ENCODE peak calls at places on chromosomes 12 and 14, in four cellular contexts. J is HT-29; A is activated CD4-positive, alpha-beta T cell treated with anti-CD3 and anti-CD28 coated beads, Interleukin-2, amount 50 U/mL, for 24 hours; K is CD4-positive, alpha-beta T cell. S is an unnamed sample.

GRCh38 chr14:94773017-94773681 is 3.2 kb upstream of the GSC start:
- DNase-seq in A (no peak), J (no peak), K (no peak), S (no peak)

GRCh38 chr12:111401167-111401605 is 4.5 kb upstream of the SH2B3 start:
- DNase-seq in J (no peak), A (no peak), K (no peak), S (no peak)

GRCh38 chr12:53103860-53104305 is 597 bp downstream of the SOAT2 start:
- DNase-seq in K (no peak), J (no peak), A (no peak), S (no peak)

GRCh38 chr12:132527883-132528264 is 37.9 kb downstream of the FBRSL1 start:
- DNase-seq in J (no peak), A (no peak), K (no peak), S (no peak)

GRCh38 chr12:53044052-53044581 is 5.7 kb upstream of the TNS2 start:
- DNase-seq in A (no peak), J (peak; percentile 73), K (no peak), S (no peak)

GRCh38 chr14:29339491-29339890 is 572.9 kb downstream of the FOXG1 start:
- DNase-seq in A (no peak), K (no peak), J (no peak), S (peak; percentile 2)

GRCh38 chr12:116924558-116925453 is 14.1 kb downstream of the FBXW8 start:
- DNase-seq in K (peak; percentile 50), J (peak; percentile 52), A (no peak), S (peak; percentile 76)

GRCh38 chr14:99654235-99655000 is 9.5 kb downstream of the HHIPL1 start:
- DNase-seq in A (no peak), J (peak; percentile 38), K (no peak), S (peak; percentile 91)

GRCh38 chr14:41925409-41925808 is 318.7 kb downstream of the LRFN5 start:
- DNase-seq in J (peak; percentile 23), K (no peak), A (no peak), S (peak; percentile 59)

GRCh38 chr12:78746001-78746400 is 118.6 kb upstream of the SYT1 start:
- DNase-seq in K (no peak), A (no peak), J (no peak), S (no peak)

GRCh38 chr14:98412431-98412830 is 859.6 kb downstream of the BCL11B start:
- DNase-seq in J (no peak), K (no peak), A (no peak), S (no peak)

GRCh38 chr12:130526813-130527212 is 189.1 kb downstream of the PIWIL1 start:
- DNase-seq in A (no peak), J (peak; percentile 25), K (no peak), S (no peak)

GRCh38 chr12:52561880-52562449 is 9.0 kb upstream of the KRT71 start:
- DNase-seq in A (no peak), J (peak; percentile 53), K (no peak), S (no peak)

GRCh38 chr12:99111600-99111999 is 466.5 kb downstream of the APAF1 start:
- DNase-seq in K (no peak), A (no peak), J (no peak), S (no peak)

GRCh38 chr12:19575307-19576243 is 136.3 kb downstream of the AEBP2 start:
- DNase-seq in J (peak; percentile 40), A (no peak), K (no peak), S (peak; percentile 75)

GRCh38 chr12:121933522-121934317 is 15.3 kb downstream of the CFAP251 start:
- DNase-seq in A (no peak), K (no peak), J (peak; percentile 24), S (no peak)

GRCh38 chr12:59500915-59501314 is 94.9 kb upstream of the SLC16A7 start:
- DNase-seq in A (no peak), J (peak; percentile 60), K (no peak), S (no peak)

GRCh38 chr12:31324116-31324844 is 1.7 kb downstream of the SINHCAF start:
- DNase-seq in K (peak; percentile 79), A (peak; percentile 57), J (peak; percentile 83), S (peak; percentile 66)

GRCh38 chr14:100333867-100334266 is 10.7 kb downstream of the SLC25A47 start:
- DNase-seq in K (no peak), A (no peak), J (no peak), S (no peak)

GRCh38 chr12:79690606-79691298 is at the start of gene PAWR:
- DNase-seq in A (peak; percentile 4), K (no peak), J (peak; percentile 90), S (peak; percentile 63)

GRCh38 chr14:48937796-48938195 is 648.4 kb downstream of the RPS29 start:
- DNase-seq in A (no peak), K (no peak), J (no peak), S (no peak)

GRCh38 chr12:6206327-6206726 is 6.1 kb downstream of the CD9 start:
- DNase-seq in A (no peak), J (no peak), K (no peak), S (no peak)

GRCh38 chr12:64666054-64666914 is 56.0 kb downstream of the RASSF3 start:
- DNase-seq in J (peak; percentile 64), K (no peak), A (no peak), S (peak; percentile 66)

GRCh38 chr12:106118-106561 is 39.6 kb downstream of the IQSEC3 start:
- DNase-seq in J (peak; percentile 9), A (no peak), K (no peak), S (no peak)

GRCh38 chr12:93819048-93819491 is 141.9 kb downstream of the CRADD start:
- DNase-seq in A (no peak), J (no peak), K (no peak), S (peak; percentile 92)

GRCh38 chr14:58574623-58575022 is 63.1 kb upstream of the DACT1 start:
- DNase-seq in K (no peak), J (no peak), A (no peak), S (no peak)

GRCh38 chr14:75630695-75631452 is 29.8 kb downstream of the ERG28 start:
- DNase-seq in A (no peak), K (no peak), J (no peak), S (no peak)

GRCh38 chr12:101209319-101210302 is at the start of gene SLC5A8:
- DNase-seq in A (no peak), J (no peak), K (no peak), S (no peak)

GRCh38 chr14:28303248-28303647 is 463.3 kb upstream of the FOXG1 start:
- DNase-seq in J (peak; percentile 6), A (no peak), K (no peak), S (peak; percentile 37)

GRCh38 chr14:21712039-21712438 is 38.4 kb upstream of the OR4E1 start:
- DNase-seq in K (no peak), J (no peak), A (no peak), S (no peak)

GRCh38 chr14:58663494-58664111 is 25.8 kb downstream of the DACT1 start:
- DNase-seq in K (no peak), A (no peak), J (no peak), S (peak; percentile 80)

GRCh38 chr14:55099741-55100140 is 29.3 kb upstream of the LGALS3 start:
- DNase-seq in A (no peak), K (no peak), J (no peak), S (peak; percentile 95)

GRCh38 chr14:72454388-72454787 is 439.5 kb downstream of the DPF3 start:
- DNase-seq in K (no peak), J (no peak), A (no peak), S (no peak)

S was measured in fibroblast of the aortic adventitia.